ENCODE peak calls at places on chromosome 15, in five cellular contexts. One of them, this sample, is unnamed.
A peak's percentile ranks its signal among the peaks of the same experiment; 100 is the strongest.

GRCh38 chr15:48366574-48367312 is 35.5 kb downstream of the DUT start:
- DNase-seq in suprapubic skin: no peak
- DNase-seq in stomach: no peak
- DNase-seq in transverse colon: no peak
- DNase-seq in GM12892: no peak
- DNase-seq in this sample: no peak

GRCh38 chr15:51227967-51228783 is 110.2 kb downstream of the CYP19A1 start:
- DNase-seq in suprapubic skin: no peak
- DNase-seq in stomach: no peak
- DNase-seq in transverse colon: no peak
- DNase-seq in GM12892: peak; percentile 32
- DNase-seq in this sample: no peak

GRCh38 chr15:98282656-98283332 is 322.3 kb downstream of the ARRDC4 start:
- DNase-seq in suprapubic skin: peak; percentile 7
- DNase-seq in stomach: no peak
- DNase-seq in transverse colon: no peak
- DNase-seq in GM12892: no peak
- DNase-seq in this sample: no peak

GRCh38 chr15:31004220-31004733 is 12.8 kb upstream of the MTMR10 start:
- DNase-seq in suprapubic skin: no peak
- DNase-seq in stomach: peak; percentile 36
- DNase-seq in transverse colon: peak; percentile 69
- DNase-seq in GM12892: no peak
- DNase-seq in this sample: no peak

GRCh38 chr15:45116482-45117326 is 2.6 kb downstream of the DUOXA2 start:
- DNase-seq in suprapubic skin: no peak
- DNase-seq in stomach: no peak
- DNase-seq in transverse colon: no peak
- DNase-seq in GM12892: no peak
- DNase-seq in this sample: no peak

GRCh38 chr15:52186651-52187486 is 4.3 kb downstream of the GNB5 start:
- DNase-seq in suprapubic skin: no peak
- DNase-seq in stomach: no peak
- DNase-seq in transverse colon: no peak
- DNase-seq in GM12892: no peak
- DNase-seq in this sample: no peak

GRCh38 chr15:57406040-57406772 is 29.9 kb downstream of the CGNL1 start:
- DNase-seq in suprapubic skin: no peak
- DNase-seq in stomach: no peak
- DNase-seq in transverse colon: no peak
- DNase-seq in GM12892: no peak
- DNase-seq in this sample: no peak

GRCh38 chr15:43186003-43186353 is 775 bp downstream of the CCNDBP1 start:
- DNase-seq in suprapubic skin: no peak
- DNase-seq in stomach: no peak
- DNase-seq in transverse colon: peak; percentile 35
- DNase-seq in GM12892: no peak
- DNase-seq in this sample: no peak

GRCh38 chr15:40906947-40907802 is 12.9 kb downstream of the VPS18 start:
- DNase-seq in suprapubic skin: no peak
- DNase-seq in stomach: peak; percentile 74
- DNase-seq in transverse colon: peak; percentile 75
- DNase-seq in GM12892: no peak
- DNase-seq in this sample: no peak

GRCh38 chr15:48869966-48870365 is 8.0 kb upstream of the EID1 start:
- DNase-seq in suprapubic skin: no peak
- DNase-seq in stomach: no peak
- DNase-seq in transverse colon: no peak
- DNase-seq in GM12892: no peak
- DNase-seq in this sample: no peak

GRCh38 chr15:85316244-85316934 is 64.0 kb upstream of the AKAP13 start:
- DNase-seq in suprapubic skin: no peak
- DNase-seq in stomach: no peak
- DNase-seq in transverse colon: no peak
- DNase-seq in GM12892: no peak
- DNase-seq in this sample: no peak

GRCh38 chr15:51024735-51025453 is 69.8 kb downstream of the TNFAIP8L3 start:
- DNase-seq in suprapubic skin: no peak
- DNase-seq in stomach: no peak
- DNase-seq in transverse colon: no peak
- DNase-seq in GM12892: no peak
- DNase-seq in this sample: no peak

GRCh38 chr15:57149196-57149595 is 227.1 kb upstream of the CGNL1 start:
- DNase-seq in suprapubic skin: no peak
- DNase-seq in stomach: no peak
- DNase-seq in transverse colon: no peak
- DNase-seq in GM12892: no peak
- DNase-seq in this sample: no peak

GRCh38 chr15:55823191-55823670 is 80.3 kb upstream of the PRTG start:
- DNase-seq in suprapubic skin: no peak
- DNase-seq in stomach: no peak
- DNase-seq in transverse colon: no peak
- DNase-seq in GM12892: no peak
- DNase-seq in this sample: no peak

GRCh38 chr15:98548172-98548971 is 100.0 kb upstream of the IGF1R start:
- DNase-seq in suprapubic skin: peak; percentile 91
- DNase-seq in stomach: peak; percentile 44
- DNase-seq in transverse colon: peak; percentile 56
- DNase-seq in GM12892: no peak
- DNase-seq in this sample: peak; percentile 93

GRCh38 chr15:76312540-76313174 is 1.4 kb upstream of the ETFA start:
- DNase-seq in suprapubic skin: no peak
- DNase-seq in stomach: no peak
- DNase-seq in transverse colon: no peak
- DNase-seq in GM12892: no peak
- DNase-seq in this sample: no peak

GRCh38 chr15:46329876-46330275 is 695.0 kb downstream of the SQOR start:
- DNase-seq in suprapubic skin: no peak
- DNase-seq in stomach: no peak
- DNase-seq in transverse colon: no peak
- DNase-seq in GM12892: no peak
- DNase-seq in this sample: no peak

GRCh38 chr15:57667171-57667924 is 39.2 kb upstream of the POLR2M start:
- DNase-seq in suprapubic skin: no peak
- DNase-seq in stomach: no peak
- DNase-seq in transverse colon: no peak
- DNase-seq in GM12892: no peak
- DNase-seq in this sample: no peak

GRCh38 chr15:71048913-71049675 is 66.2 kb upstream of the THSD4 start:
- DNase-seq in suprapubic skin: no peak
- DNase-seq in stomach: no peak
- DNase-seq in transverse colon: no peak
- DNase-seq in GM12892: no peak
- DNase-seq in this sample: no peak

GRCh38 chr15:80929225-80929624 is 60.4 kb downstream of the MESD start:
- DNase-seq in suprapubic skin: no peak
- DNase-seq in stomach: no peak
- DNase-seq in transverse colon: no peak
- DNase-seq in GM12892: no peak
- DNase-seq in this sample: no peak

GRCh38 chr15:77461486-77461885 is 40.8 kb downstream of the HMG20A start:
- DNase-seq in suprapubic skin: no peak
- DNase-seq in stomach: no peak
- DNase-seq in transverse colon: no peak
- DNase-seq in GM12892: no peak
- DNase-seq in this sample: no peak

GRCh38 chr15:60674704-60675405 is 195.9 kb upstream of the ICE2 start:
- DNase-seq in suprapubic skin: no peak
- DNase-seq in stomach: no peak
- DNase-seq in transverse colon: no peak
- DNase-seq in GM12892: no peak
- DNase-seq in this sample: no peak
- TF ChIP-seq POLR2AphosphoS5 in suprapubic skin: no peak
- TF ChIP-seq POLR2AphosphoS5 in stomach: no peak
- TF ChIP-seq POLR2AphosphoS5 in transverse colon: no peak
- TF ChIP-seq POLR2AphosphoS5 in GM12892: no peak
- TF ChIP-seq POLR2AphosphoS5 in this sample: no peak

GRCh38 chr15:69060744-69061143 is 46.2 kb downstream of the NOX5 start:
- DNase-seq in suprapubic skin: no peak
- DNase-seq in stomach: no peak
- DNase-seq in transverse colon: no peak
- DNase-seq in GM12892: no peak
- DNase-seq in this sample: peak; percentile 9

GRCh38 chr15:69060041-69060481 is 45.6 kb downstream of the NOX5 start:
- DNase-seq in suprapubic skin: no peak
- DNase-seq in stomach: peak; percentile 57
- DNase-seq in transverse colon: peak; percentile 63
- DNase-seq in GM12892: no peak
- DNase-seq in this sample: peak; percentile 46

GRCh38 chr15:69064649-69065048 is 50.2 kb downstream of the NOX5 start:
- DNase-seq in suprapubic skin: no peak
- DNase-seq in stomach: no peak
- DNase-seq in transverse colon: no peak
- DNase-seq in GM12892: no peak
- DNase-seq in this sample: peak; percentile 14

GRCh38 chr15:69059170-69059943 is 44.9 kb downstream of the NOX5 start:
- DNase-seq in suprapubic skin: peak; percentile 91
- DNase-seq in stomach: peak; percentile 92
- DNase-seq in transverse colon: peak; percentile 89
- DNase-seq in GM12892: peak; percentile 45
- DNase-seq in this sample: peak; percentile 90

DNA sequence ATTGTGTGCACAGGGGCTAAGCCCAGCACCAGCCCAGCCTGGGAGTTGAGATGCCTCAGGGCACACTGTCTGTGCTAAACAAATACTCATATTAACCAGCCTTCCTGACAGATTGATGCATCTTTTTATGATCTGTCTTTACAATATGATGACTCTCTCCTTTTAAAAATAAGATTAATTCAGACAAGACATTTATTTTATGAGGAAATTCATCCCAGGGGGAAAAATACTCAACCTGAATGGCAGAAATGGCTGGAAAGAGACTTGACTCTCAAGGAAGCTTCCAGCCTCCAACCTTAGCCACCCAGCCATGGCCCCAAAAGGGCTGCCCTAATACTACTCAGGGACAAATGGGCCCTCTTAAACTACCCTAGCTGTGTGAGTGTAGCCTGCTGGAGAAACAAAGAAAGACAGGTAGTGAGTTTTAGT is 46.9 kb downstream of the NOX5 start:
- DNase-seq in suprapubic skin: no peak
- DNase-seq in stomach: no peak
- DNase-seq in transverse colon: no peak
- DNase-seq in GM12892: no peak
- DNase-seq in this sample: peak; percentile 15
- TF ChIP-seq POLR2AphosphoS5 in suprapubic skin: no peak
- TF ChIP-seq POLR2AphosphoS5 in stomach: no peak
- TF ChIP-seq POLR2AphosphoS5 in transverse colon: no peak
- TF ChIP-seq POLR2AphosphoS5 in GM12892: no peak
- TF ChIP-seq POLR2AphosphoS5 in this sample: no peak

DNA sequence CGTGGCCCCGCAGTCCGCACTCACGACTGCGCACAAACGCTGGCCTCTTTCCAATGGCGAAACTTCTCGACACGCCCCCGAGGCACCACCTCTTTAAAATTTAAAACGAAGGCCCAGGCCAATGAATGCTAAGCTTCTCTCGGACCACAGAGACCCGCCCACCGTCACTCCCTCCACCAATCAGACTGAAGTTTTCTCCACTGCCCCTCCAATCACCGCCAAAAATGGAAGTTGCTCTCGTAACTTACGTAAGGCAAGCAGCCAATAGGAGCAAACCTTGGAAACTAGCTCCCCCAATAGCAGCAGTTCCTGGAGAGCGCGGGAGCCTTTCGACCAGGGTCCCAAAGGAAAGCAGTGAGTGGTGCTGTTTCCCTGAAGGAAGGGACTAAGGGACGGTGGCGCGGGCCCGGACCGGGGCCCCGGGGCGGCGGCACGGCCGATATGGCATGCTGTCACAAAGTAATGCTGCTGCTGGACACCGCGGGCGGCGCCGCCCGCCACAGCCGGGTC is at the start of gene TICRR:
- DNase-seq in suprapubic skin: peak; percentile 98
- DNase-seq in stomach: peak; percentile 96
- DNase-seq in transverse colon: peak; percentile 97
- DNase-seq in GM12892: peak; percentile 78
- DNase-seq in this sample: peak; percentile 98
- TF ChIP-seq POLR2AphosphoS5 in suprapubic skin: no peak
- TF ChIP-seq POLR2AphosphoS5 in stomach: peak; percentile 48
- TF ChIP-seq POLR2AphosphoS5 in transverse colon: no peak
- TF ChIP-seq POLR2AphosphoS5 in GM12892: peak; percentile 39
- TF ChIP-seq POLR2AphosphoS5 in this sample: peak; percentile 54

DNA sequence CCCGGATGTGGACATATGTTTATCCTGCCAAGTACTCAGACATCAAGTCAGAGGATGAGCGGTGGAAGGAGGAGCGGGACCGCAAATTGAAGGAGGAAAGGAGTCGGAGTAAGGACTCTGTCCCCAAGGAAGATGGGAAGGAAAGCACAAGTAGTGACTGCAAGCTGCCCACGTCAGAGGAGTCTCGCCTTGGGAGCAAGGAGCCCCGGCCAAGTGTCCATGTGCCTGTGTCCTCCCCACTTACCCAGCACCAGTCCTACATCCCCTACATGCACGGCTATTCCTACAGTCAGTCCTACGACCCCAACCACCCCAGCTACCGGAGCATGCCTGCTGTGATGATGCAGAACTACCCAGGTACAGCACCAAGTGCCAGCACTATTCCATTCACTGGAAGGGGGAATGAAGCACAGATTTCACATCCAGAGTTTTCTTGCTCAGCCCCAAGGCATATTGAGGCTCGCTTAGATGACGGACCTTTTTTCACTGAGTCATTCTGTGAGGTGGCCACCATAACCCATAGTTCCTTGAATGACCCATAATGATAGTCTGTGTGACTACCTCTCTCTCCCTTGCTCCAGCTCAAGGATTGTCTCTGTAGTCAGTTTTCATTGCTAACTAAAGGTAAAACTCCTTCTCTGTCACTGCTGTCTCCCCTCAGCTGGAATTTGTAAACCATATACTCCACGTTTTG is 97.1 kb downstream of the RBPMS2 start:
- DNase-seq in suprapubic skin: no peak
- DNase-seq in stomach: no peak
- DNase-seq in transverse colon: no peak
- DNase-seq in GM12892: no peak
- DNase-seq in this sample: peak; percentile 54
- TF ChIP-seq POLR2AphosphoS5 in suprapubic skin: no peak
- TF ChIP-seq POLR2AphosphoS5 in stomach: no peak
- TF ChIP-seq POLR2AphosphoS5 in transverse colon: no peak
- TF ChIP-seq POLR2AphosphoS5 in GM12892: no peak
- TF ChIP-seq POLR2AphosphoS5 in this sample: no peak

GRCh38 chr15:82781349-82781748 is 24.5 kb downstream of the FSD2 start:
- DNase-seq in suprapubic skin: no peak
- DNase-seq in stomach: no peak
- DNase-seq in transverse colon: no peak
- DNase-seq in GM12892: no peak
- DNase-seq in this sample: no peak
- TF ChIP-seq POLR2AphosphoS5 in suprapubic skin: no peak
- TF ChIP-seq POLR2AphosphoS5 in stomach: no peak
- TF ChIP-seq POLR2AphosphoS5 in transverse colon: no peak
- TF ChIP-seq POLR2AphosphoS5 in GM12892: no peak
- TF ChIP-seq POLR2AphosphoS5 in this sample: no peak